ENCODE peak calls at places on chromosomes 2 and 18, in four cellular contexts. Y, M, S and K are unnamed samples.

GRCh38 chr2:144332356-144333143 is 187.4 kb downstream of the ZEB2 start:
- DNase-seq in M (no peak), Y (peak; percentile 92), S (peak; percentile 72), K (peak; percentile 84)

GRCh38 chr2:85768713-85769112 is 14.9 kb downstream of the ATOH8 start:
- DNase-seq in M (no peak), S (no peak), Y (peak; percentile 39), K (peak; percentile 55)

GRCh38 chr2:150791567-150791966 is 304.1 kb upstream of the RND3 start:
- DNase-seq in Y (no peak), S (no peak), M (no peak), K (no peak)

GRCh38 chr2:69386789-69387734 is at the start of gene GFPT1:
- DNase-seq in M (peak; percentile 54), Y (peak; percentile 94), S (peak; percentile 90), K (peak; percentile 90)

GRCh38 chr18:35045808-35046207 is 4.6 kb downstream of the MAPRE2 start:
- DNase-seq in Y (peak; percentile 55), M (no peak), S (no peak), K (no peak)

GRCh38 chr2:8171608-8172007 is 510.2 kb upstream of the ID2 start:
- DNase-seq in Y (no peak), M (no peak), S (no peak), K (no peak)

GRCh38 chr2:218671077-218671653 is 637 bp downstream of the RNF25 start:
- DNase-seq in M (no peak), Y (no peak), S (no peak), K (no peak)

GRCh38 chr18:8996771-8997432 is 105.6 kb upstream of the NDUFV2 start:
- DNase-seq in S (no peak), Y (no peak), M (no peak), K (no peak)

GRCh38 chr2:37323176-37323575 is 1.5 kb downstream of the PRKD3 start:
- DNase-seq in M (no peak), Y (no peak), S (no peak), K (no peak)

GRCh38 chr18:58862404-58862803 is 2.3 kb upstream of the ZNF532 start:
- DNase-seq in Y (no peak), S (no peak), M (no peak), K (no peak)

GRCh38 chr2:12107849-12108420 is 361.5 kb downstream of the LPIN1 start:
- DNase-seq in S (no peak), M (no peak), Y (no peak), K (no peak)

GRCh38 chr18:42649636-42650035 is 465.8 kb downstream of the RIT2 start:
- DNase-seq in S (no peak), Y (no peak), M (no peak), K (no peak)

DNA sequence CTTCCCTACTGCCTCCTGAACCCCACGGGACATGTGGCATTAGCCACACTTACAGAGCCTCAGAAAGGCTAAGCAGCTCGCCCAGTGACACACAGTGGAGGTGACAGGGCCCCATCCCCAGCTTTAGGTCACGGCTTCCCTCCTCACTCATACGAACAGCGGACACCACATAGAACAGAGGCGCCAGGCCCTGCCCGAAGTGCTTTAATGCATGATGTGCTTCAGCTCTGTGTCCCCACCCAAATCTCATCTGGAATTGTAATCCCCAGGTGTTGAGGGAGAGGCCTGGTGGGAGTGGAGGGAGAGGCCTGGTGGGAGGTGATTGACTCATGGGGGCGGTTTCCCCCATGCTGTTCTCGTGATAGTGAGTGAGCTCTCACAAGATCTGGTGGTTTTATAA is 135.3 kb downstream of the PTGR3 start:
- DNase-seq in M (no peak), Y (no peak), S (no peak), K (no peak)
- TF ChIP-seq ATF3 in M (no peak), Y (no peak), S (no peak), K (no peak)

DNA sequence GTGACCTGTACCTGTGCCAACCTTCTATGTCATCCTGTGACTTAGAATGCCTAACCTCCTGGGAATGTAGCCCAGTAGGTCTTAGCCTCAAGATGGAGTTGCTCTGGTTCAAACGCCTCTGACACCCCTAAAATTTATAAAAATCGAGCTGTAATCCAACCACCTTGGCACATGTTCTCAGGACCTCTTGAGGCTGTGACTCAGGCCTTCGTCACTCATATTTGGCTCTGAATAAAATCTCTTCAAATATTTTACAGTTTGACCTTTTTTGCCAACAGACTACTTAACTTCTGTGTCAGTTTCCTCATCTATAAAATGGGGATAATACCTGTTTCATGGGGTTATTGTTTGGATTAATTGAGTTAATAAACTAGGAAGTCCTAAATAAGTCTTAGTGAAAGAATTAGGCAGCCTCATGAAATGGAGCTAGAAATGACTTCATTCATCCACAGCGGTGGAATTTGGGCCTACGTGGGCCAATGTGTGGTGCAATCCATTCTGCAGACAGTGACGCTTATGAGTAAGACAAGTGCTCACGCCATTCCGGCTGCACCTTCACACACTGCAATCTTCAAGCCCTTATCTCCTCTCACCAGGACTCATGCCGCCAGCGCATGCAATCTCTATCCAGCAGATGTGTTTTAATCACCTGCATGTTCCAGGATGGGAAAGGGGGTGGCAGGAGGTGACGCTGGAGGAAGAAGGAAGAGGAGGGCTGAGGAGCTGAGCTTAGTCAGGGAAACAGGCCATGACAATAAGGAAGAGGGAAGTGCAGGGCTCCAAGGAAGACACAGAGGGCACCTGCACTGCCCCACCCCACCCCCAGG is 2.0 kb upstream of the UBE2F start:
- DNase-seq in M (no peak), Y (peak; percentile 91), S (no peak), K (no peak)
- TF ChIP-seq SP1 in M (no peak), Y (peak; percentile 81), S (no peak), K (no peak)

GRCh38 chr2:15765686-15766302 is 174.1 kb downstream of the DDX1 start:
- DNase-seq in S (no peak), M (no peak), Y (no peak), K (no peak)

GRCh38 chr2:15766303-15766861 is 174.0 kb upstream of the MYCN start:
- DNase-seq in Y (no peak), S (peak; percentile 91), M (no peak), K (no peak)

GRCh38 chr2:15763822-15764682 is 172.4 kb downstream of the DDX1 start:
- DNase-seq in M (no peak), S (no peak), Y (no peak), K (no peak)

GRCh38 chr2:15764683-15765011 is 173.0 kb downstream of the DDX1 start:
- DNase-seq in S (no peak), Y (no peak), M (no peak), K (no peak)

GRCh38 chr2:15765211-15765610 is 173.5 kb downstream of the DDX1 start:
- DNase-seq in S (no peak), M (no peak), Y (no peak), K (no peak)
- TF ChIP-seq ETV6 in S (no peak), M (no peak), Y (no peak), K (no peak)

DNA sequence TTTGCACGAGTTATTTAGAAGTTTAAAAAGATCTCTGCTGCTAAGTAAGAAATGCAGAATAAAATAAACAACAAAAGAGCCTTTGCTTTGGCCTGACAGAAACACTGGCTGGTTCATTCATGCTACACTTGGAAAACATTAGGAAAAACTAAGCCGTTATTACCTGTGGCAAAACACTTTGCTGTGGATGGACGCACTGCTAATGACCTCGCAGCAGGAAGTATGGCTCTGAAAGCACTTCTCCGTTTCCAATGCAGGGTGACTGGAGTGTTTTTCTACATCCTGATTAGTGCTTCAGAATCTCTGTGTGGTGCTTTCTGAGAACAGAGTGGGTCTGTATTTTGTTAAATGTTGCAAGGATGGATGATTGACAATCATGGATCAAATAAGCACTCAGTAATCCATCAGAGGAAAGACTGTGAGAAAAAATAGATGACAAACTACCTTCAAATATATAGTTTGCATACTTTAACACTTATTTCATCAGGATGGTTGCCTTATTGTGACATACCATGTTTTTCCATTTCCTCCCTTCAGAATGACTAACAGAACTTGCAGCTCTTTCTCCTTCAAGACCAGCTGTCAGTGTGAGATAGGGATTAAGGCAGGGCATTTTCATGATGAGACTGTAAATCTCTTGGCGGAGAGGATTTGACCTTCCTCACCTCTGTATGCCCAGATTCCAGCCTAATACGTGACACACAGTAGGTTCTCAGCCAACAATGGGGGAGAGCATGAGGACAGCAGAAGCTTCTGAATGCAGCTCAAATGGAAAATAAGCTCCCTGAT is 38.0 kb downstream of the LINC00305 start:
- DNase-seq in M (no peak), Y (no peak), S (no peak), K (no peak)
- TF ChIP-seq ATF3 in M (no peak), Y (no peak), S (no peak), K (no peak)

GRCh38 chr2:100779908-100780202 is 40.1 kb upstream of the NPAS2 start:
- DNase-seq in S (no peak), M (no peak), Y (no peak), K (no peak)

GRCh38 chr2:100781009-100781325 is 39.0 kb upstream of the NPAS2 start:
- DNase-seq in Y (no peak), M (no peak), S (no peak), K (no peak)

GRCh38 chr2:100778812-100779450 is 41.0 kb upstream of the NPAS2 start:
- DNase-seq in M (no peak), S (peak; percentile 68), Y (no peak), K (no peak)

GRCh38 chr2:100781523-100782375 is 38.2 kb upstream of the NPAS2 start:
- DNase-seq in Y (no peak), S (no peak), M (no peak), K (no peak)

GRCh38 chr2:100780203-100781008 is 39.5 kb upstream of the NPAS2 start:
- DNase-seq in S (peak; percentile 100), M (no peak), Y (no peak), K (no peak)
- TF ChIP-seq SP1 in S (peak; percentile 44), M (no peak), Y (no peak), K (no peak)

GRCh38 chr2:174149530-174149929 is 98.8 kb downstream of the OLA1 start:
- DNase-seq in M (no peak), Y (no peak), S (no peak), K (no peak)

GRCh38 chr2:174142290-174142689 is 106.0 kb downstream of the OLA1 start:
- DNase-seq in Y (no peak), M (no peak), S (no peak), K (no peak)

GRCh38 chr2:174148833-174149232 is 99.5 kb downstream of the OLA1 start:
- DNase-seq in S (no peak), Y (no peak), M (no peak), K (no peak)

DNA sequence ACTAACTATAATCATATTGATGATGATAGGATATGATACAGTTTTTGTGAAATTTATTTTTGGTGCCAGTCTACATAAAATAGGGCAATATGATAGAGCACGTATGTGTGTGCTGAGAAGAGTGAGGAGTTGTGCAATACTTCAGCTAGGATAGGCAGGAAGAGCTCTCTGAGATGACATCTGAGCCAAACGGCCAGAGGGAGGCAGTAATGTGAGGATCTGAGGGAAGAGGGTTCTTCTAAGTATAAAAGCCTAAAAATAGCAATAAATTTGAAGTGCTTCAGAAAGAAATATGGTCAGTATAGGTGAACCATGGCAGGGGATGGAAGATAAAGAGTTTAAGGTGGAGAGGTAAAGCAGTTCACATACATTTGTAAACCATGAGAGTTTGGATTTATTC is 102.5 kb downstream of the OLA1 start:
- DNase-seq in M (no peak), Y (peak; percentile 39), S (peak; percentile 25), K (peak; percentile 26)
- TF ChIP-seq ETV6 in M (no peak), Y (no peak), S (no peak), K (no peak)

DNA sequence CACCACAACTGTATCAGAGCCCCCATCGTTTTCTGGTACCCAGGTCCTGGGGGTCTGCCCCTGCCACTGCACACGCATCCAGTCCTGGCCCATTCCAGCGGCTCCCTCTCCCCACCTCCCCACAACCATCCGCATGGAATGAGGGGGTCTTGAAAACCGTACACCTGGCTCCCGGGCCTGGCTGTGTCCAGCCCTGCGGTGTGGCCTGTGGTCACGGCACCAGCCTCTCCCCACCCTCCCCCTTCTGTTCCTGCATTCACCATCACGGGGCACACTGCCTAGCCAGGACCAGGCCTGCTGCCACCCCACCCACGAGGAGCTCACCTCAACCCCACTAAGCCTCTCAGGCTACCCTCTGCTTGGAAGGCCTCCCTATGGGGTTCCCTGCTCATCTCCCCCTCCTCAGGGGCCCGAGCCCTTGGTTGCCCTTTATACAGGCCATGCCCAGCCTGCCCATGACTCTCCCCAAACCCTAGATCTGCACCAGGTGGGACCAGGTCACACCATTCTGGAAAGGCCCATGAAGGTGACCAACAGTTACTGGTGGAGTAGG is 11.4 kb downstream of the GPR35 start:
- DNase-seq in M (no peak), S (no peak), Y (no peak), K (no peak)
- TF ChIP-seq ATF3 in M (no peak), S (no peak), Y (no peak), K (no peak)